ENCODE peak calls at places on chromosomes 3 and 15, in four cellular contexts. One of them, this sample, is unnamed.

GRCh38 chr15:74431645-74432044 is 2.1 kb downstream of the SEMA7A start:
- DNase-seq in A549: no peak
- DNase-seq in K562: no peak
- DNase-seq in HepG2: no peak
- DNase-seq in this sample: no peak

GRCh38 chr15:38176155-38176554 is 76.5 kb upstream of the SPRED1 start:
- DNase-seq in A549: no peak
- DNase-seq in K562: no peak
- DNase-seq in HepG2: no peak
- DNase-seq in this sample: no peak

GRCh38 chr15:52280326-52281084 is 15.1 kb downstream of the MYO5C start:
- DNase-seq in A549: no peak
- DNase-seq in K562: no peak
- DNase-seq in HepG2: peak; percentile 43
- DNase-seq in this sample: no peak

GRCh38 chr15:48406911-48407310 is 75.7 kb downstream of the DUT start:
- DNase-seq in A549: no peak
- DNase-seq in K562: peak; percentile 12
- DNase-seq in HepG2: no peak
- DNase-seq in this sample: peak; percentile 28

GRCh38 chr3:126393563-126393962 is 1.1 kb upstream of the CFAP100 start:
- DNase-seq in A549: no peak
- DNase-seq in K562: no peak
- DNase-seq in HepG2: no peak
- DNase-seq in this sample: no peak

GRCh38 chr3:29451901-29452300 is 171.0 kb downstream of the RBMS3 start:
- DNase-seq in A549: no peak
- DNase-seq in K562: no peak
- DNase-seq in HepG2: no peak
- DNase-seq in this sample: no peak

GRCh38 chr3:127074900-127075360 is 92.0 kb downstream of the PLXNA1 start:
- DNase-seq in A549: no peak
- DNase-seq in K562: no peak
- DNase-seq in HepG2: no peak
- DNase-seq in this sample: peak; percentile 26

GRCh38 chr3:136008221-136008620 is 42.7 kb downstream of the PPP2R3A start:
- DNase-seq in A549: no peak
- DNase-seq in K562: no peak
- DNase-seq in HepG2: no peak
- DNase-seq in this sample: no peak

GRCh38 chr3:18445421-18446066 is 20.4 kb upstream of the SATB1 start:
- DNase-seq in A549: no peak
- DNase-seq in K562: no peak
- DNase-seq in HepG2: no peak
- DNase-seq in this sample: no peak

GRCh38 chr15:83127547-83128150 is 20.2 kb downstream of the TM6SF1 start:
- DNase-seq in A549: no peak
- DNase-seq in K562: no peak
- DNase-seq in HepG2: no peak
- DNase-seq in this sample: no peak

GRCh38 chr3:48222616-48223513 is at the start of gene CAMP:
- DNase-seq in A549: no peak
- DNase-seq in K562: no peak
- DNase-seq in HepG2: peak; percentile 70
- DNase-seq in this sample: no peak

GRCh38 chr3:178421069-178421468 is 115.2 kb upstream of the KCNMB2 start:
- DNase-seq in A549: no peak
- DNase-seq in K562: no peak
- DNase-seq in HepG2: no peak
- DNase-seq in this sample: no peak

GRCh38 chr15:62932436-62932835 is 110.1 kb upstream of the TPM1 start:
- DNase-seq in A549: no peak
- DNase-seq in K562: no peak
- DNase-seq in HepG2: no peak
- DNase-seq in this sample: no peak

GRCh38 chr3:123193448-123194101 is 8.2 kb upstream of the SEC22A start:
- DNase-seq in A549: no peak
- DNase-seq in K562: no peak
- DNase-seq in HepG2: no peak
- DNase-seq in this sample: no peak

GRCh38 chr3:123198352-123198751 is 3.4 kb upstream of the SEC22A start:
- DNase-seq in A549: no peak
- DNase-seq in K562: no peak
- DNase-seq in HepG2: no peak
- DNase-seq in this sample: no peak

DNA sequence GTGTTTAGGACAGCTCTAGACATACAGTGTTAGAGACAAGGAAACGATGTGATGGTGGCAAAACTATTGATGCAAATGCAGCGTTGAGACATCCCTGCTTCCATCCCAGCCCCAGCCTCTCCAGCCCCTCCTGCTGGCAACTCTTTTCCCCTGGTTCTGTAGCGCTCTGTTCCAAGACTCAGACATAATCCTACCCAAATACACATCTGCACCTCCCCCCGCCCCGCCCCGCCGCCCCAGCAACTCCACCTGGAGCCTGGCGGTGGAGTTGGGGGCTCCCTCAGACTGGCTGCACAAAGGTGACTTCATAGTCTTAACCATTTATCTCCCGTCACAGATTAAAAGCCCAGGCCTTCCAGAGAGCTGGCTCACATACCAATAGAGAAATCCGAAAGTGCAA is 7.2 kb upstream of the SEC22A start:
- DNase-seq in A549: peak; percentile 36
- DNase-seq in K562: peak; percentile 46
- DNase-seq in HepG2: peak; percentile 38
- DNase-seq in this sample: peak; percentile 83
- TF ChIP-seq CTCF in A549: peak; percentile 39
- TF ChIP-seq CTCF in K562: peak; percentile 55
- TF ChIP-seq CTCF in HepG2: peak; percentile 71
- TF ChIP-seq CTCF in this sample: peak; percentile 19

DNA sequence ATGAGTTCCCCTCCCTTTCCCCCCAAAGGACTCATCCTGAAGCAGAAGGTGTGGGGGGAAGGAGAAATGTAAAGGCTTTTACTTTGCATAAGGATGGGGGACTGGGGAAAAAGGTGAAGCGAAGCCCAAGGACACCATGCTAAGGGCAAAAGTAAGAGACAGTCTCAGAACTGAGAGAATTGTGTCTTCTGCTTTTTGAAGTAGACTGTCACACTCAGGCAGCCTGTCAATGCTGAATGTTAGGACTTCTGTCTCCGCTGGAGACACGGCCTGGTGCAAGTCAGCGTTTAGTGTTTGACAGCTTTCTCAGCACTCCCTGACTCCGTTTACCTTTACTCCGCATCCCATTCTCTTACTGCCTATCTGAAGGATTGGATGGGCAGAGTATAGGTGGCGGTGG is 13.8 kb downstream of the RBM5 start:
- DNase-seq in A549: no peak
- DNase-seq in K562: no peak
- DNase-seq in HepG2: no peak
- DNase-seq in this sample: no peak
- TF ChIP-seq HMGXB4 in A549: no peak
- TF ChIP-seq HMGXB4 in K562: no peak
- TF ChIP-seq HMGXB4 in HepG2: no peak
- TF ChIP-seq HMGXB4 in this sample: no peak

DNA sequence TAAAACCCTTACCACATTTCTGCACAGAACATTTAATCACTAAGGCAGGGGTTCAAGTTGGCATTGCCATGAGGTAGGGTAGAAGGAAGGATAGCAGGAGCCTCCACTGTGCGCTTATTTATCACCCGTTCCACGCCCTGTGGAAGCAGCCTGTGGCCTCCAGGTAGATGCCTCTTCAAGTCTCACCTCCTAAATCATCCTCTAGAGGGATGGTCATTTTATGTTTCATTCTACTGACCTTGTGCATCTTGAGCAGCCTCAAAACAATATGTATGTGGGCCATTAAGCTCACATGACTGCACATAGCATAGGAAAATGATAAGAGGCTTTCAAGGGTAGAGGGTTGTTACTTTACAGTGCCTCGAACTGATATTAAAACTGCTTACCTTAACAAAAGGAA is 546.2 kb downstream of the GRM7 start:
- DNase-seq in A549: no peak
- DNase-seq in K562: no peak
- DNase-seq in HepG2: no peak
- DNase-seq in this sample: no peak
- TF ChIP-seq CTCF in A549: no peak
- TF ChIP-seq CTCF in K562: no peak
- TF ChIP-seq CTCF in HepG2: no peak
- TF ChIP-seq CTCF in this sample: no peak

DNA sequence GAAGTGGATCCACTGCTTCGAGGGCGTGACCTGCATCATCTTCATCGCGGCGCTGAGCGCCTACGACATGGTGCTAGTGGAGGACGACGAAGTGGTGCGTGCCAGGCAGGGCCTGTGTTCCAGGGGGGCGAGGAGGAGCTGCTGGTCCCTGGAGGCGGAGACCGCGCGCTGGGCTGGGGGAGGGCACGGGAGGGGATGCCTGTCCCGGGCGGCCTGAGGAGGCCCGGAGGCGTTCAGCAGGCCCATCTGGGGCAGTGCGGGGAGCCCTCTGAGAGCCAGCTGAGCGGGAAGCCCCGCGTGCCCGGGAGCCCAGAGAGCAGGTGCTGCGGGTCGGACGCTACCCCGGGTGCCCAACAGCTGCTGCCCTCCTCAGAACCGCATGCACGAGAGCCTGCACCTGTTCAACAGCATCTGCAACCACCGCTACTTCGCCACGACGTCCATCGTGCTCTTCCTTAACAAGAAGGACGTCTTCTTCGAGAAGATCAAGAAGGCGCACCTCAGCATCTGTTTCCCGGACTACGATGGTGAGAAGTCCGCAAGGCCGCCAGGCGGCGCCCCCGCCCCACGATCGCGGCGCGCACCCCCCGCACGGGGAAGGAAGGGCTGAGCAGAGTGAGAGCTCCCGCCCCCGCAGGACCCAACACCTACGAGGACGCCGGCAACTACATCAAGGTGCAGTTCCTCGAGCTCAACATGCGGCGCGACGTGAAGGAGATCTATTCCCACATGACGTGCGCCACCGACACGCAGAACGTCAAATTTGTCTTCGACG is 2.9 kb downstream of the GNAT1 start:
- DNase-seq in A549: peak; percentile 45
- DNase-seq in K562: peak; percentile 86
- DNase-seq in HepG2: peak; percentile 51
- DNase-seq in this sample: peak; percentile 85
- TF ChIP-seq HMGXB4 in A549: no peak
- TF ChIP-seq HMGXB4 in K562: no peak
- TF ChIP-seq HMGXB4 in HepG2: peak; percentile 78
- TF ChIP-seq HMGXB4 in this sample: peak; percentile 77

GRCh38 chr3:194637066-194637465 is 3.8 kb upstream of the TMEM44 start:
- DNase-seq in A549: no peak
- DNase-seq in K562: no peak
- DNase-seq in HepG2: no peak
- DNase-seq in this sample: no peak

GRCh38 chr3:194637541-194638400 is 4.6 kb upstream of the TMEM44 start:
- DNase-seq in A549: no peak
- DNase-seq in K562: no peak
- DNase-seq in HepG2: no peak
- DNase-seq in this sample: no peak

GRCh38 chr3:194638991-194639605 is 5.9 kb upstream of the TMEM44 start:
- DNase-seq in A549: no peak
- DNase-seq in K562: no peak
- DNase-seq in HepG2: no peak
- DNase-seq in this sample: no peak

GRCh38 chr3:194642769-194643168 is 9.6 kb upstream of the TMEM44 start:
- DNase-seq in A549: no peak
- DNase-seq in K562: no peak
- DNase-seq in HepG2: no peak
- DNase-seq in this sample: no peak

GRCh38 chr3:194640829-194641228 is 7.6 kb upstream of the TMEM44 start:
- DNase-seq in A549: no peak
- DNase-seq in K562: no peak
- DNase-seq in HepG2: peak; percentile 46
- DNase-seq in this sample: peak; percentile 40
- TF ChIP-seq CTCF in A549: no peak
- TF ChIP-seq CTCF in K562: peak; percentile 52
- TF ChIP-seq CTCF in HepG2: peak; percentile 33
- TF ChIP-seq CTCF in this sample: no peak

DNA sequence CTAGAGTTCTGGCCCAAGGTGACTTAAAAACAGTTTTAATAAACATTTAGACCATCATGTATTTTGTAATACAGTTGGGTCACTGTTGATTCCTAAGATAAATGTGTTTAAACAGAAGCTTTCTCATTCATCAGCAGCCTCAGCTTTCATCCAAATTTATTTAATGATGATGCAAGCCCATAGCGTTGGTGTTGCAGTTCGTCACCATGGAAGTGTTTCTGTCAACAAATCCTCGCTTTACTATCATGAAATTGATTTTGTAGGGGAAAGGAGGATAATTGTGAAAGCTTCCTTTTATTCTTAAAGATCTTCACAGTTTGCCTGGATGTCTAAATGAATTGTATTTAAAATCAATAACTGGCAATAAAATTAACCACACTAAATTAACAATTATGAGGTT is 28.8 kb downstream of the CMSS1 start:
- DNase-seq in A549: no peak
- DNase-seq in K562: no peak
- DNase-seq in HepG2: peak; percentile 46
- DNase-seq in this sample: no peak
- TF ChIP-seq HMGXB4 in A549: no peak
- TF ChIP-seq HMGXB4 in K562: no peak
- TF ChIP-seq HMGXB4 in HepG2: no peak
- TF ChIP-seq HMGXB4 in this sample: no peak

DNA sequence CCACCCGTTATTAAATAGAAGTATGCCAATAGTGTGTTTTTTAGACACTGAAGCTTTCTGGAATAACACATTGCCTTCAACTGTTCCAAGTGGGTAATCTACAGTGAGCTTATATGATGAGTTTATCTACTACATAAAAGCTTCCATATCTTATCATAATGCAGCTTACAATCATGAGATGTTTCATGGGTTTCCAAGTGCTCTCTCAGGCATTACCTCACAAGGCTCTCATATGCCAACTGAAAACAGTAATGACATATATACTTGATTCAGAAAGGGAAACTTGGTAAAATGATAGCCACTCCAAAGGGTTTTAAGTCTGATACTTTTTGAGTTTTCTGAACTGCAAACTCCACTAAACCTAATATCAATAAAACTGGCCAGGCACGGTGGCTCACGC is 14.0 kb downstream of the CMTM6 start:
- DNase-seq in A549: no peak
- DNase-seq in K562: no peak
- DNase-seq in HepG2: no peak
- DNase-seq in this sample: no peak
- TF ChIP-seq CTCF in A549: no peak
- TF ChIP-seq CTCF in K562: no peak
- TF ChIP-seq CTCF in HepG2: no peak
- TF ChIP-seq CTCF in this sample: no peak

GRCh38 chr15:34355241-34355640 is 11.8 kb downstream of the LPCAT4 start:
- DNase-seq in A549: no peak
- DNase-seq in K562: no peak
- DNase-seq in HepG2: no peak
- DNase-seq in this sample: no peak
- TF ChIP-seq HMGXB4 in A549: no peak
- TF ChIP-seq HMGXB4 in K562: no peak
- TF ChIP-seq HMGXB4 in HepG2: no peak
- TF ChIP-seq HMGXB4 in this sample: no peak

This sample was measured in WTC11.